ENCODE peak calls at places on chromosomes 3 and 15, in nine cellular contexts. Q is nephron progenitor cell; W is DMS79 treated with DMSO at 0.1 percent for 48 hours; K is NCI-H748 treated with DMSO at 0.1 percent for 48 hours; L is stimulated activated CD8-positive, alpha-beta memory T cell treated with anti-CD3 and anti-CD28 coated beads, Interleukin-4, amount 100 ng/mL, for 4 hours; Z is activated CD4-positive, alpha-beta T cell treated with anti-CD3 and anti-CD28 coated beads, Interleukin-2, amount 50 U/mL, for 1 hour; E is fibroblast of pulmonary artery; R is stimulated activated CD4-positive, alpha-beta T cell treated with anti-CD3 and anti-CD28 coated beads, Interleukin-4, amount 100 ng/mL, for 48 hours; N is sigmoid colon. H is an unnamed sample.

GRCh38 chr3:88617283-88617682 is 467.5 kb downstream of the C3orf38 start:
- DNase-seq in Q (no peak), W (no peak), K (no peak), L (no peak), Z (no peak), E (no peak), R (no peak), N (no peak), H (no peak)

GRCh38 chr3:196227629-196228493 is 11.5 kb downstream of the SLC51A start:
- DNase-seq in Q (no peak), W (no peak), K (no peak), L (no peak), Z (no peak), E (peak), R (no peak), N (peak), H (no peak)

GRCh38 chr3:100159564-100160153 is 45.4 kb upstream of the FILIP1L start:
- DNase-seq in Q (no peak), W (no peak), K (no peak), L (no peak), Z (no peak), E (peak), R (no peak), N (no peak), H (no peak)

GRCh38 chr15:53976844-53977392 is 1.3 kb upstream of the UNC13C start:
- DNase-seq in Q (peak), W (peak), K (peak), L (no peak), Z (no peak), E (no peak), R (no peak), N (no peak), H (no peak)

GRCh38 chr3:10550705-10551104 is 45.3 kb upstream of the ATP2B2 start:
- DNase-seq in Q (no peak), W (no peak), K (no peak), L (no peak), Z (no peak), E (no peak), R (no peak), N (peak), H (no peak)

GRCh38 chr3:42490243-42490642 is 12.2 kb upstream of the VIPR1 start:
- DNase-seq in Q (no peak), W (no peak), K (no peak), L (no peak), Z (no peak), E (peak), R (no peak), N (peak), H (no peak)

GRCh38 chr3:146131616-146132410 is 29.2 kb downstream of the PLOD2 start:
- DNase-seq in Q (no peak), W (no peak), K (no peak), L (no peak), Z (no peak), E (peak), R (no peak), N (no peak), H (no peak)

GRCh38 chr3:56904526-56905245 is 102.9 kb upstream of the ARHGEF3 start:
- DNase-seq in Q (no peak), W (no peak), K (no peak), L (no peak), Z (no peak), E (no peak), R (no peak), N (no peak), H (no peak)

GRCh38 chr3:120090422-120090821 is 3.8 kb downstream of the GSK3B start:
- DNase-seq in Q (no peak), W (no peak), K (no peak), L (no peak), Z (no peak), E (no peak), R (no peak), N (no peak), H (no peak)

GRCh38 chr3:194269610-194270145 is 81.5 kb downstream of the CPN2 start:
- DNase-seq in Q (peak), W (no peak), K (no peak), L (no peak), Z (no peak), E (peak), R (no peak), N (peak), H (no peak)

GRCh38 chr3:190435618-190436017 is 14.1 kb downstream of the TMEM207 start:
- DNase-seq in Q (no peak), W (no peak), K (no peak), L (no peak), Z (no peak), E (peak), R (no peak), N (no peak), H (no peak)

GRCh38 chr15:52180196-52180835 is 10.9 kb downstream of the GNB5 start:
- DNase-seq in Q (no peak), W (peak), K (no peak), L (no peak), Z (peak), E (no peak), R (no peak), N (no peak), H (no peak)

GRCh38 chr15:81809543-81809942 is 236.3 kb downstream of the MEX3B start:
- DNase-seq in Q (no peak), W (peak), K (peak), L (no peak), Z (no peak), E (peak), R (no peak), N (no peak), H (no peak)

GRCh38 chr3:140585828-140586227 is 92.0 kb upstream of the TRIM42 start:
- DNase-seq in Q (no peak), W (no peak), K (no peak), L (no peak), Z (no peak), E (peak), R (no peak), N (no peak), H (no peak)

H was measured in NCI-H187.